ENCODE peak calls at places on chromosomes 11 and 22, in four cellular contexts. W, A, R and Z are unnamed samples.

GRCh38 chr11:61173456-61173855 is 12.2 kb upstream of the VPS37C start:
- DNase-seq in W (peak; percentile 46), A (peak; percentile 33), R (no peak), Z (no peak)

GRCh38 chr22:37753746-37754145 is 54.0 kb upstream of the GCAT start:
- DNase-seq in W (no peak), A (no peak), R (no peak), Z (no peak)

GRCh38 chr11:43923327-43924111 is 18.9 kb upstream of the C11orf96 start:
- DNase-seq in W (no peak), A (no peak), R (no peak), Z (no peak)

GRCh38 chr22:37273126-37273845 is 9.0 kb upstream of the CYTH4 start:
- DNase-seq in W (peak; percentile 54), A (no peak), R (no peak), Z (no peak)

GRCh38 chr11:1198766-1199688 is 23.8 kb upstream of the MUC5B start:
- DNase-seq in W (peak; percentile 4), A (peak; percentile 10), R (no peak), Z (no peak)

GRCh38 chr22:22070371-22070824 is 87.8 kb upstream of the TOP3B start:
- DNase-seq in W (no peak), A (peak; percentile 52), R (no peak), Z (no peak)

GRCh38 chr11:44112083-44112865 is 16.8 kb downstream of the EXT2 start:
- DNase-seq in W (no peak), A (no peak), R (no peak), Z (no peak)

GRCh38 chr11:12517306-12517705 is 139.9 kb downstream of the PARVA start:
- DNase-seq in W (no peak), A (no peak), R (no peak), Z (no peak)

GRCh38 chr11:86740628-86741488 is 59.5 kb upstream of the PRSS23 start:
- DNase-seq in W (peak; percentile 59), A (no peak), R (no peak), Z (no peak)

GRCh38 chr11:34457607-34458006 is 18.9 kb downstream of the CAT start:
- DNase-seq in W (no peak), A (no peak), R (no peak), Z (no peak)

GRCh38 chr11:34461215-34461614 is 22.5 kb downstream of the CAT start:
- DNase-seq in W (no peak), A (no peak), R (no peak), Z (no peak)

GRCh38 chr11:34459507-34460162 is 20.9 kb downstream of the CAT start:
- DNase-seq in W (no peak), A (no peak), R (no peak), Z (no peak)

GRCh38 chr11:34460335-34460734 is 21.6 kb downstream of the CAT start:
- DNase-seq in W (no peak), A (no peak), R (no peak), Z (no peak)

DNA sequence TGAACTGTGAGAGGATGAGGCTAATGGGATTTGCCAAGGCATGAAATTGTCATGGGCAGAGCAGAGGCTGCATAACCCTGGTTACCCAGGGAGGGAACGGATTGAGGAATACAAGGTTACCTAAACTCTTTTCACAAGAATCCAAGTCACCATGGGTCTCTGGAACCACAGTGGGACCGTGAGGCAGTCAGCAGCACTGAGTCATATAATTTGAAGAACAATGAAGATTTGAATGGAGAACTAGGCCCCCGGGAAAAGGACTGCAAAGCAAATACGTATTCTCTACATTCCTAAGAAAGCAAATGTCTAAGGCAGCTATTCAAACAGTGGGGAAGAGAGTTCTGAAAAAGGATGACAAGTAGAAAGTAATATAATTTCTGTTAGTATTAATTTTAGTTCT is 19.8 kb downstream of the CAT start:
- DNase-seq in W (no peak), A (no peak), R (no peak), Z (no peak)
- TF ChIP-seq SPI1 in W (no peak), A (no peak), R (no peak), Z (no peak)

DNA sequence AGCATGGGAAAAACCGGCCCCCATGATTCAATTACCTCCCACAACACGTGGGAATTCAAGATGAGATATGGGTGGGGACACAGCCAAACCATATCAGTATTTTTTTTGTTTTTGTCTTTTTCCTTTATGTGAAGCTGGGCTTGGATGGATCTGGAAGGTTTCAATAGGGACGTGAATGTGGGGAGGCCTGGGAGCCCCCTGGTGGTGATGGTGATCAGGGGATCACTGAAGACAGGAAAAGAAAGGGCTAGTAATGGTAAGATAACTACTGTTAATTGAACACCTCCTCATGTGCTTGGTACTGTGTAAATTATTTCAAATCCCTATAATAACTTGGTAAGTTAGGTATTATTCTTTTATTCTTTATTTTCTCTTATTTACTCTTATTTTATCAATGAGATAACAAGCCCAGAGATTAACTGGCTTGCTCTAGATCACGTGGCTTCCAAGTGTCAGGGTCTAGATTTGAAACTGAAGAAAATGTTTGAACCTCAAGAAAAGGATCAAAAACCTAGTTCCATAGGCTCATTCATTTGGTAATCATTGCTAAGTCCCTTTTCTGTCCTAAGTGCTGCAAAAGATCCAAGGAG is 364.2 kb downstream of the TENM4 start:
- DNase-seq in W (peak; percentile 51), A (peak; percentile 30), R (no peak), Z (no peak)
- TF ChIP-seq SPI1 in W (no peak), A (no peak), R (no peak), Z (no peak)

GRCh38 chr11:65236194-65237059 is 25.3 kb upstream of the POLA2 start:
- DNase-seq in W (no peak), A (no peak), R (no peak), Z (no peak)
- TF ChIP-seq SPI1 in W (no peak), A (no peak), R (no peak), Z (no peak)

DNA sequence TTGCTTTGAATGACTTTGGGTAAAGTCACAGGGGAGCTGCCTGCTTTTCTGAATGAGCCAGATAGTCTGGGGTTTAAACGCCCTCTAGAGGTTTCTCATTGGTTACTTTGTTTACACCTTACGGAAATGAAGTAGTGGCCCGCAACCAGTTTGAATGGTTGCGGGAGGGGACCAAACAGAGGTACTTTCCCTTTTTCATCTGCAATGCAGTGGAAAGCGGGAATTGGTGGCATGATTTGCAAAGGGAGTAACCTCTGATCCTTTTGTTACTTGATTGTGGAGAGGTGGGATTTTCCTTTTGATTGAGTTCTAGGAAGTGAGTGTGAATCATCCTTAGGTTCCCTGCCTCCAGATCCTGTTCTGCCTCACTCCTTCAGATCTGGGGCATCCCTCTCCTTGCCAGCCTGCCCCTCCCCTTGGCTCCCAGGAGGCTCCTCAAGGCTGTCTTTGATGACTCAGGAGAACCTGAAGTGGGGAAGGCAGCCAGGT is 15.9 kb upstream of the GLYATL1 start:
- DNase-seq in W (peak; percentile 35), A (peak; percentile 10), R (no peak), Z (no peak)
- TF ChIP-seq SPI1 in W (no peak), A (no peak), R (no peak), Z (no peak)

GRCh38 chr11:68308068-68308467 is 4.3 kb upstream of the LRP5 start:
- DNase-seq in W (no peak), A (no peak), R (no peak), Z (no peak)
- TF ChIP-seq SPI1 in W (no peak), A (no peak), R (no peak), Z (no peak)

DNA sequence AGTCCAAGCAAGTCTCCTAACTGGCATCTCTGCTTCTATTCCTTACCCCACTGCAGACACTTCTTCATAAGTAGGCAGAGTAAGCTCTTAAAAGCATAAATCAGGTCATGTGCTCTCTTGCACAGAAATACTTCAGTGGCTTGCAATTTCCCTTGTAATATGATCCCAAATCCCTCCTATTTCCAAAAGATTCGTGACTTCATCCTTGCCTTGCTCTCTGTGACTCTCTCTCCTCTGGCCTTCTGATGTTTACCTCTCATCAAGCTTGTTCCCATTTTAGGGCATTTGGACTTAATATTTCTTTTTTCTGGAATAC is 37.4 kb upstream of the NCR3LG1 start:
- DNase-seq in W (no peak), A (no peak), R (no peak), Z (no peak)
- TF ChIP-seq SPI1 in W (no peak), A (no peak), R (no peak), Z (no peak)

DNA sequence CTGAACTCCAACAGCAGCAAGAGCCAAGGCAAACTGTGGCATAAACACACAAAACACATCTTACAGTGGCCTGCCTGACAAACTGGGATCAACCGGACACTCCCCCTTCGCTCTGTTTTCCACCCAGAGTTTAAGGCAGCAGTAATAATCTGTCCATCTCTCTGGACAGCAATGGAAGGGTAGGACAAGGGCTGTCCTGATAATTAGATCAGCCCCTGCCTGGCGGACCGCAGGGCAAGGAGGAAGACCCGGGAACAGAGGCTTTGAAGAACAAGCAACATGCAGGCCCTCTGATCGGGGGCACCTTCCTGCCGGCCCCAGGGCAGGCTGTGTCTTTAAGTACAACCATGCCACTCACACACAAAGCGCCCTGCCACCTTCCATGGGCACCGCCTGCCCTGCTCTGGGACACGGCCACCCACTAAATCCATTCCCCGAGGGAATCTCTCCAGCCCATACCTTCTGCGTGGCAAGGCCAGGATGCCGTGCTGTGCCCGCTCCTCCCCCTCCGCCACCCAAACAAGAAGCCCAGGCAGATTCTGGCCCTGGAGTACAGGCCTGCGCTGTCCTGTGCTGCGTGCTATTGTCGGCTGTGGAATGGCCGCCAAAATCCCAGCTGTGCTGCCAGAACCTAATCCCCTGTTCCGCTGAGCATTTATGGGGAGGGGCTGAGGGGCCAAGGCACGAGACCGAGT is 38.8 kb downstream of the NUMA1 start:
- DNase-seq in W (peak; percentile 27), A (peak; percentile 51), R (no peak), Z (no peak)
- TF ChIP-seq SPI1 in W (no peak), A (no peak), R (no peak), Z (no peak)